ENCODE peak calls at places on chromosomes 7 and 10, in ten cellular contexts. R is Peyer's patch, C is cardiac muscle cell, E is ovary, B is K562, F is upper lobe of right lung, M is tibial artery, S is psoas muscle, D is pancreas, A is esophagus squamous epithelium. N is an unnamed sample. For H3K4me1, the result is how much of the 10 kb centered on the place peaks cover.

GRCh38 chr7:107581387-107582013 is 1.5 kb downstream of the BCAP29 start:
- DNase-seq in D (no peak), E (no peak), M (no peak), R (no peak), F (no peak), C (no peak), S (no peak), A (no peak), B (no peak), N (no peak)

GRCh38 chr10:101267336-101267735 is 38.1 kb upstream of the LBX1 start:
- DNase-seq in M (no peak), D (no peak), C (no peak), F (no peak), B (no peak), A (no peak), E (no peak), R (no peak), S (no peak), N (no peak)

GRCh38 chr7:45912972-45913371 is 8.1 kb downstream of the IGFBP3 start:
- DNase-seq in B (no peak), C (no peak), E (no peak), A (no peak), M (no peak), R (no peak), F (no peak), S (no peak), D (no peak), N (no peak)

GRCh38 chr10:123496336-123496735 is 169.8 kb upstream of the GPR26 start:
- DNase-seq in B (no peak), F (no peak), M (no peak), E (no peak), S (no peak), R (no peak), D (no peak), A (no peak), C (no peak), N (no peak)

GRCh38 chr10:44166441-44166840 is 218.5 kb downstream of the CXCL12 start:
- DNase-seq in A (no peak), R (no peak), B (no peak), D (no peak), S (no peak), F (no peak), E (no peak), C (no peak), M (no peak), N (no peak)

GRCh38 chr7:129670636-129671035 is 59.1 kb downstream of the NRF1 start:
- DNase-seq in D (no peak), M (no peak), B (peak), R (no peak), F (no peak), S (no peak), A (no peak), C (no peak), E (no peak), N (no peak)

GRCh38 chr10:106741131-106741530 is 423.4 kb downstream of the SORCS1 start:
- DNase-seq in D (no peak), A (no peak), B (no peak), C (no peak), E (no peak), S (no peak), F (no peak), M (no peak), R (no peak), N (no peak)

GRCh38 chr7:16504019-16504418 is 22.6 kb upstream of the LRRC72 start:
- DNase-seq in R (no peak), E (no peak), C (no peak), F (no peak), B (no peak), A (no peak), S (no peak), D (no peak), M (no peak), N (no peak)

GRCh38 chr7:112990619-112991018 is 96.0 kb downstream of the GPR85 start:
- DNase-seq in F (no peak), M (no peak), C (no peak), S (no peak), D (no peak), B (no peak), R (no peak), E (no peak), A (no peak), N (no peak)

GRCh38 chr10:384538-385305 is 249.5 kb downstream of the ZMYND11 start:
- DNase-seq in M (peak), F (no peak), B (no peak), S (no peak), D (no peak), A (no peak), R (no peak), E (no peak), C (no peak), N (no peak)

GRCh38 chr10:63064706-63065105 is 68.4 kb upstream of the NRBF2 start:
- DNase-seq in S (no peak), D (no peak), C (no peak), A (no peak), F (no peak), B (no peak), E (no peak), M (no peak), R (no peak), N (no peak)

GRCh38 chr7:91636129-91636724 is 244.3 kb downstream of the MTERF1 start:
- DNase-seq in B (no peak), E (no peak), S (no peak), F (no peak), C (peak), R (no peak), D (no peak), A (no peak), M (no peak), N (no peak)

GRCh38 chr10:129740532-129741279 is 223.4 kb downstream of the EBF3 start:
- DNase-seq in S (no peak), C (no peak), F (no peak), B (no peak), E (no peak), M (peak), R (peak), A (no peak), D (peak), N (no peak)

GRCh38 chr10:35912615-35913170 is 270.6 kb upstream of the FZD8 start:
- DNase-seq in S (no peak), B (no peak), C (no peak), E (no peak), F (no peak), M (no peak), A (no peak), R (no peak), D (no peak), N (no peak)

GRCh38 chr10:81838950-81839349 is 36.0 kb upstream of the NRG3 start:
- DNase-seq in F (no peak), M (no peak), A (no peak), R (no peak), D (no peak), S (no peak), C (peak), B (no peak), E (no peak), N (no peak)

GRCh38 chr10:20004087-20004523 is 187.9 kb downstream of the PLXDC2 start:
- DNase-seq in F (peak), A (no peak), B (no peak), M (peak), R (no peak), S (peak), D (no peak), C (peak), E (no peak), N (peak)

GRCh38 chr7:84040365-84040764 is 154.2 kb downstream of the SEMA3A start:
- DNase-seq in F (no peak), B (no peak), D (no peak), R (no peak), E (no peak), S (no peak), M (no peak), C (no peak), A (no peak), N (no peak)

GRCh38 chr7:115477193-115477651 is 553.3 kb downstream of the TFEC start:
- DNase-seq in C (peak), S (peak), E (peak), D (peak), B (no peak), R (peak), A (no peak), F (no peak), M (no peak), N (no peak)

GRCh38 chr7:21867816-21868646 is 77.7 kb downstream of the CDCA7L start:
- DNase-seq in S (no peak), B (no peak), M (no peak), E (no peak), D (no peak), F (no peak), C (no peak), R (no peak), A (no peak), N (no peak)

GRCh38 chr7:45181991-45182855 is 24.6 kb downstream of the RAMP3 start:
- DNase-seq in B (no peak), D (no peak), R (no peak), A (no peak), M (peak), C (no peak), E (no peak), F (peak), S (no peak), N (no peak)

GRCh38 chr7:115230882-115231508 is 309.1 kb downstream of the MDFIC start:
- DNase-seq in M (no peak), B (no peak), D (no peak), E (no peak), R (no peak), A (no peak), S (no peak), F (no peak), C (peak), N (no peak)

GRCh38 chr7:149248777-149249176 is 9.3 kb downstream of the ZNF212 start:
- DNase-seq in C (no peak), F (no peak), S (no peak), E (no peak), M (no peak), B (no peak), D (no peak), R (no peak), A (no peak), N (no peak)

GRCh38 chr10:70672993-70673928 is 955 bp downstream of the ADAMTS14 start:
- DNase-seq in D (no peak), F (no peak), B (no peak), S (peak), R (no peak), M (no peak), C (no peak), E (no peak), A (no peak), N (no peak)

GRCh38 chr7:80185571-80185970 is 50.9 kb downstream of the GNAI1 start:
- DNase-seq in D (no peak), F (no peak), B (no peak), E (no peak), S (no peak), A (no peak), C (no peak), R (no peak), M (no peak), N (no peak)

GRCh38 chr7:29588900-29589696 is 25.5 kb downstream of the PRR15 start:
- DNase-seq in A (no peak), S (no peak), C (peak), E (no peak), F (no peak), M (no peak), R (peak), B (peak), D (no peak), N (no peak)

GRCh38 chr7:84412161-84412969 is 217.8 kb upstream of the SEMA3A start:
- DNase-seq in R (no peak), M (no peak), E (no peak), C (no peak), S (no peak), A (no peak), B (no peak), F (no peak), D (no peak), N (no peak)

GRCh38 chr7:134420509-134421125 is 38.3 kb downstream of the AKR1B1 start:
- DNase-seq in E (no peak), R (no peak), M (no peak), S (no peak), F (no peak), D (no peak), C (peak), A (no peak), B (peak), N (no peak)

GRCh38 chr7:229184-229964 is 37.0 kb downstream of the FAM20C start:
- DNase-seq in R (no peak), F (no peak), A (no peak), D (no peak), E (peak), S (peak), C (no peak), M (peak), B (no peak), N (peak)

GRCh38 chr7:121069346-121070100 is 81.0 kb downstream of the CPED1 start:
- DNase-seq in C (no peak), A (no peak), B (peak), F (no peak), E (no peak), M (peak), S (no peak), R (no peak), D (no peak), N (no peak)

GRCh38 chr10:64011871-64012714 is 490.9 kb downstream of the REEP3 start:
- DNase-seq in E (no peak), B (no peak), D (no peak), R (no peak), F (no peak), M (no peak), A (no peak), C (no peak), S (no peak), N (no peak)

GRCh38 chr10:33126118-33126517 is 168.1 kb upstream of the ITGB1 start:
- DNase-seq in C (no peak), E (no peak), F (no peak), A (no peak), M (no peak), R (no peak), D (no peak), S (no peak), B (no peak), N (peak)

GRCh38 chr10:62199584-62199983 is 69.1 kb downstream of the RTKN2 start:
- DNase-seq in C (no peak), F (no peak), E (no peak), D (no peak), B (no peak), S (no peak), A (no peak), R (no peak), M (no peak), N (no peak)

GRCh38 chr10:12795723-12796122 is 205.8 kb downstream of the CCDC3 start:
- DNase-seq in D (no peak), F (no peak), R (no peak), S (peak), E (no peak), B (no peak), A (no peak), C (no peak), M (peak), N (no peak)

GRCh38 chr7:29806131-29806792 is at the start of gene WIPF3:
- DNase-seq in A (no peak), S (peak), D (peak), B (peak), E (peak), F (peak), C (peak), M (peak), R (peak), N (no peak)

GRCh38 chr10:132375116-132375794 is 21.7 kb upstream of the PWWP2B start:
- DNase-seq in A (no peak), B (peak), R (peak), D (peak), F (peak), S (peak), C (peak), M (peak), E (no peak), N (no peak)

GRCh38 chr7:135367114-135367513 is 133.5 kb downstream of the STRA8 start:
- DNase-seq in F (no peak), R (no peak), E (no peak), M (no peak), D (no peak), B (no peak), S (no peak), A (no peak), C (no peak), N (no peak)

DNA sequence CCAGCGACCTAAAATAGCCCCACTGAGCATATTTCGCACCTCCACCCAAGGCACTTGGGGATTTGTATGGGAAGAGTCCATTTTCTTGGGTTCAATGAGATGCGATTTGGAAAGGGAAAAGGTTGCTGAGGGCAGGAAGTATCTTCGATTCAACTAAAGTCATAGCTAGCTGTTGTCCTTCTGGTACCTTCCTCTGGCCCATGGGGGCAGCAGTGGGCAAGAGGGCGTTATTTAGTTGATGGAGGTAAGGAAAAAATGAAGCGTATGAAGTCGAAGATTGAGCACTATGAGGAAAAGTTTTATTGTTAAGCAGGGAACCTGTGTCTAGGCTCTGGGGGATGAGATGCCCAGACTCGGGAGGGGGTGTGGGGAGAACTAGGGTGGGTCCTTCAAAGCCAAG is 135.4 kb downstream of the EVX1 start:
- DNase-seq in M (no peak), R (no peak), B (no peak), E (no peak), A (no peak), D (no peak), S (no peak), C (no peak), F (no peak), N (no peak)
- TF ChIP-seq CTCF in M (no peak), R (no peak), B (peak), E (no peak), A (no peak), D (no peak), S (no peak), C (no peak), F (no peak), N (no peak)

DNA sequence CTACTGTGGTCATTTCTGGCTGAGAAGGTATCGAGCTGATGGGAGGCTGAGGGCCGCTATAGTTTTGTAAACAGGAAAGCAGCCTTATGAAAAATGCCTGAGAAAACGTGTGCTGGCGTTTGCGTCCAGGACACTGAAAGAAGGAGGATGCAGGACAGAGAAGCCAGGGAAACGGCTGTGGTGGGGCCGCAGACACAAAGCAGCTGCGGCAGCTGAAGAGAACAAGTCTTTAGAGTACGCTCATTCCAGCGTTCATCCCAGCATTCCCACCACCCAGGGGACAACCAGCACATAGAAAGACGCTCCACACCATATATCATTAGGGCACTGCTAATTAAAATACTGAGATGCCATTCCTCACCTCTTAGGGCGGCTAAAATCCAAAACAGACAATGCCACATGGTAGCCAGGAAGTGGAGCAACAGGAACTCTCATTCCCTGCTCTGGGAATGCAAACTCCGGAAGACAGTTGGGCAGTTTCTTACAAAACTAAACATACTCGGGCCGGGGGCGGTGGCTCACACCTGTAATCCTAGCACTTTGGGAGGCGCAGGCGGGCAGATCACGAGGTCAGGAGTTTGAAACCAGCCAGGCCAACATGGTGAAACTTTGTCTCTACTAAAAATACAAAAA is 18.4 kb downstream of the GNA12 start:
- DNase-seq in C (no peak), R (no peak), F (no peak), S (no peak), B (no peak), A (no peak), M (no peak), E (no peak), D (no peak), N (no peak)
- H3K4me1 ChIP-seq in C (half or more), R (under half), F (under half), S (under half), B (under half), A (under half), M (under half), E (under half), D (under half), N (half or more)

DNA sequence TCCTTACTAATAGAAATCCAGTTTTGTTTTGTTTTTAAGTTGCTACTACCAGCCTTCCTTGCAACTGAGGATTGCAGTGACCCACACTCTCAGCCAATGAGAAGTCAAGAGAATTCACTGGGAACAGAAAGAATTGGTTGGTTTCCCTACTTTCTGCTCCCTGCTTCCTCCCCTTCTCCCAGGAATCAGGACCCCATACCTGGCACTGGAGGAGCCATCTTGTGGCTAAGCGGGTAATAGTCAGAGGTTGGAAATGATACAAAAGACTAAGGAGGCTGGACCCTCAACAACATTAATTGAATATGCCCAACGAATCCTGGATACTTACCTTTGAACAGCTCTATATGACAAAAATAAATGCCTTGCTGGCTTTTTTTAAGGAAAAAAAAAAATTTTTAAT is 6.3 kb downstream of the TMEM176A start:
- DNase-seq in B (no peak), C (no peak), D (no peak), R (no peak), S (no peak), E (no peak), M (no peak), A (no peak), F (no peak), N (no peak)
- TF ChIP-seq CTCF in B (peak), C (no peak), D (no peak), R (no peak), S (no peak), E (no peak), M (no peak), A (no peak), F (no peak), N (no peak)

GRCh38 chr7:12714436-12714737 is 27.0 kb downstream of the ARL4A start:
- DNase-seq in R (no peak), E (no peak), A (no peak), D (no peak), F (no peak), C (no peak), B (no peak), S (no peak), M (no peak), N (no peak)
- H3K4me1 ChIP-seq in R (half or more), E (under half), A (under half), D (under half), F (under half), C (under half), B (under half), S (under half), M (under half), N (under half)